ENCODE peak calls at places on chromosomes 3 and 15, in five cellular contexts. R, K, Y, W and O are unnamed samples.

GRCh38 chr3:72453686-72454085 is 394.6 kb downstream of the SHQ1 start:
- DNase-seq in R (no peak), K (no peak), Y (no peak), W (no peak), O (no peak)

GRCh38 chr15:84804005-84804803 is 13.0 kb upstream of the ALPK3 start:
- DNase-seq in R (peak; percentile 80), K (no peak), Y (no peak), W (no peak), O (no peak)

GRCh38 chr15:54564142-54564541 is 585.9 kb downstream of the UNC13C start:
- DNase-seq in R (no peak), K (no peak), Y (no peak), W (no peak), O (no peak)

GRCh38 chr3:135771760-135772159 is 193.8 kb upstream of the PPP2R3A start:
- DNase-seq in R (no peak), K (no peak), Y (no peak), W (no peak), O (no peak)

GRCh38 chr3:134978658-134979057 is 183.6 kb downstream of the EPHB1 start:
- DNase-seq in R (no peak), K (no peak), Y (no peak), W (no peak), O (no peak)

GRCh38 chr15:41940441-41940857 is 31.9 kb downstream of the EHD4 start:
- DNase-seq in R (no peak), K (peak; percentile 52), Y (peak; percentile 87), W (no peak), O (no peak)

GRCh38 chr3:55343486-55344357 is 143.4 kb downstream of the WNT5A start:
- DNase-seq in R (no peak), K (no peak), Y (no peak), W (no peak), O (no peak)

GRCh38 chr3:111667621-111668239 is 72.6 kb upstream of the ZBED2 start:
- DNase-seq in R (peak; percentile 42), K (peak; percentile 73), Y (peak; percentile 69), W (no peak), O (no peak)

GRCh38 chr3:42185044-42185443 is 80.9 kb downstream of the CCK start:
- DNase-seq in R (no peak), K (no peak), Y (peak; percentile 79), W (no peak), O (no peak)

GRCh38 chr3:128914966-128915645 is 35.7 kb downstream of the ACAD9 start:
- DNase-seq in R (no peak), K (no peak), Y (no peak), W (no peak), O (no peak)

GRCh38 chr15:77546050-77546501 is 86.6 kb downstream of the LINGO1 start:
- DNase-seq in R (peak; percentile 89), K (no peak), Y (peak; percentile 92), W (peak; percentile 15), O (no peak)

GRCh38 chr15:53625260-53625659 is 134.2 kb downstream of the WDR72 start:
- DNase-seq in R (no peak), K (no peak), Y (no peak), W (no peak), O (no peak)

GRCh38 chr3:188473591-188474288 is 319.8 kb downstream of the LPP start:
- DNase-seq in R (no peak), K (no peak), Y (no peak), W (no peak), O (no peak)
- H3K4me1 ChIP-seq in R (peaks cover 7% of the 10 kb centered on the region), K (no peaks in the 10 kb centered on the region), Y (peaks cover 9% of the 10 kb centered on the region), W (no peaks in the 10 kb centered on the region), O (peaks cover 20% of the 10 kb centered on the region)

GRCh38 chr15:74540761-74541493 is at the start of gene ARID3B:
- DNase-seq in R (peak; percentile 97), K (peak; percentile 96), Y (peak; percentile 98), W (peak; percentile 99), O (peak; percentile 93)

GRCh38 chr15:74537736-74538135 is 3.3 kb upstream of the ARID3B start:
- DNase-seq in R (no peak), K (no peak), Y (no peak), W (no peak), O (no peak)

GRCh38 chr15:74542192-74543042 is 1.4 kb downstream of the ARID3B start:
- DNase-seq in R (peak; percentile 41), K (no peak), Y (no peak), W (no peak), O (no peak)

GRCh38 chr15:74541494-74542191 is 623 bp downstream of the ARID3B start:
- DNase-seq in R (peak; percentile 80), K (peak; percentile 56), Y (peak; percentile 78), W (no peak), O (no peak)

DNA sequence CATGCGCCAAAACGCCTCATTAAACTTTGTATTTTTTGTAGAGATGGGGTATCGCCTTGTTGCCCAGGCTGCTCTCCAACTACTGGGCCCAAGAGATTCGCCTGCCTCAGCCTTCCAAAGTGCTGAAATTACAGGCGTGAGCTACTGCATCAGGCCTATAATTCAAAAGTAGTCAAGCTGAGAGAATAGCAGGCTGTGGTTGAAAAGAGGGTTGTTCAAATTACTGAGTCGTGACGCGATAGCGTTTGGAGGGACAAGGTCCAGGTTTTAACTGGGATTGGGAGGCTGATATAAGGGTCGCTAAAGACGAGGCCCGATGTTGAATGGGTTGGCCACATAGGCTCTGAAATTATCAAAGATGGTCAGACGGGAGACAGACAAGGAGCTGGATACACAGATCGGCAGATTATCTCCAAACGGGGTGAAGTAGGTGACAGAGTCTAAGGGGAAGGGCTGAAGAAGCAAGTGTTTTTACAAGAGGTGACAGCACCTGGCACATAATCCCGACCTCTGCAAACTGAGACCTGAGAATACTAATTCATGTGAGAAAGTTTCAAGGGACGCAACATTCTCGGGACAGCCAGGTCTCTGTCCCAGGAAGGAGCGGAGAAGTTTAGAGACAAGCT is 772 bp upstream of the ARID3B start:
- DNase-seq in R (no peak), K (no peak), Y (peak; percentile 60), W (no peak), O (no peak)
- H3K27ac ChIP-seq in R (peak overlapping the region; percentile 65), K (peak overlapping the region; percentile 66), Y (peak overlapping the region; percentile 81), W (no peak overlapping the region), O (peak overlapping the region; percentile 11)

GRCh38 chr15:90882781-90883525 is 1.4 kb upstream of the FES start:
- DNase-seq in R (no peak), K (no peak), Y (no peak), W (no peak), O (no peak)
- H3K4me1 ChIP-seq in R (peaks cover 24% of the 10 kb centered on the region), K (peaks cover 10% of the 10 kb centered on the region), Y (peaks cover 16% of the 10 kb centered on the region), W (peaks cover 20% of the 10 kb centered on the region), O (peaks cover 28% of the 10 kb centered on the region)

DNA sequence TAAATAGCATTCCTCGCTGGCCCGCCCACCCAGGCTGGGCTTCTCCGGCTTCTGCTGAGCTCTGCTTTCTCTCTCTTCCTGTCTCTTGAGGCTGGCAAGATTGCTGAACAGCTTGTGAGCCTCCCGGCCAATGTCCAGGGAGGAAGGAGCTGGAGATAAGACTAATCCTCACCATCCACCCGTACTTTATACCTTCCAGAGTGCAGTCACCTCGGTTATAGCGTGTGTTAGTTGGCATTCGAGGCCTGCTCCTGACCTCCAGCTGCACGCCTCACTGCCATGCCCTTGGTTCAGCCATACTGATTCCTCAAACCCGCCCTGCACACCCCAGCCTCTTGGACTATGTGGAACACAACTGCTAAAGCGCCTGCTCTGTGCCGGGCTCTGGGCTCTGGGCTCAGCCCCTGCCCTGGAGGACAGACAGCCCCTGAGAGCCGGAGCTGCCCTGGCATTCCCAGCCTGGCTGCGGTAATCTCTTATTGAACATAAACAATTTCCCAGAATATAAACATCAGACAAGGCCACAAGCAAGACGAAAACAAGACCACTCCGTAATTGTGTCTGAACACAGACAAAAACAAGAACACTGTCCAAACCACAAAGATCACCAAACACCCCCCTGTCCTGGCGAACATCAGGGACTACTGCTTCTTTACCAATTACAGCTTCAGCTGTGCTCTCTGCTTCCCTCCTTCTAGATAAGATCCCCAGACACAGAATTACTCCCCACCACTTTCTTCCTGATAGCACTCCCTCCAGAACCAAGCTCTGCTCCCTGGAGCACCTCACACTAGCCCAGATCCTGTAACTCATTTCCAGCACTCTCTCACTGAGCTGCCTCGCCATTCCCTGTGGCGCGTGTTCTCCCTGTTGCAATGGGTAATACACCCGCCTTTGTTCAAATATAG is 57.0 kb upstream of the TLE3 start:
- DNase-seq in R (no peak), K (no peak), Y (peak; percentile 46), W (peak; percentile 87), O (no peak)
- H3K27ac ChIP-seq in R (peak overlapping the region; percentile 88), K (no peak overlapping the region), Y (no peak overlapping the region), W (no peak overlapping the region), O (no peak overlapping the region)

DNA sequence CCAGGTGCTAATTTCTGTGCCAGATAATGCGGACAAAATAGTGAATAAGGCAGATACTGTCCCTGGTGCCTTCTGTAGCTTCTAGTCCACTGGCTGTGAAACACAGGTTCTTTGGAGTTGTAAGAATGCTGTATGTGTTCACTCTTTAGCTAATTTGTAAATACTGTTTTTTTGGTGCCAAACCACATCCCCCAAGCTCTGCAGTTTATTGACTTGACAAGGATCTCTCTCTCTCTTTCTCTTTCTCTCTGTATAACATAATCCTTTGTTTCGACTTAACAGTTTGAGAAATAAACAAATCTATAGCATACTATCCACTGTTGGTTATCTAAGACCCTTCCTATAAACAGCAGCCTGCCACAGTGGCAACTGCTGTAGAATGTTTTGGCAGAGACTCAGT is 7.5 kb downstream of the SMAD3 start:
- DNase-seq in R (no peak), K (no peak), Y (peak; percentile 37), W (no peak), O (no peak)
- H3K4me1 ChIP-seq in R (peaks cover 28% of the 10 kb centered on the region), K (peaks cover 44% of the 10 kb centered on the region), Y (peaks cover 37% of the 10 kb centered on the region), W (peaks cover 32% of the 10 kb centered on the region), O (peaks cover 93% of the 10 kb centered on the region)

GRCh38 chr3:188510366-188510765 is 356.4 kb downstream of the LPP start:
- DNase-seq in R (no peak), K (no peak), Y (peak; percentile 96), W (no peak), O (no peak)

GRCh38 chr3:188503647-188504046 is 349.7 kb downstream of the LPP start:
- DNase-seq in R (no peak), K (no peak), Y (no peak), W (no peak), O (no peak)

GRCh38 chr3:188507244-188507720 is 353.3 kb downstream of the LPP start:
- DNase-seq in R (peak; percentile 25), K (no peak), Y (peak; percentile 97), W (no peak), O (no peak)

GRCh38 chr3:188509316-188509715 is 355.4 kb downstream of the LPP start:
- DNase-seq in R (no peak), K (no peak), Y (no peak), W (no peak), O (no peak)

GRCh38 chr3:188508454-188508853 is 354.5 kb downstream of the LPP start:
- DNase-seq in R (no peak), K (no peak), Y (no peak), W (no peak), O (no peak)
- H3K27ac ChIP-seq in R (no peak overlapping the region), K (no peak overlapping the region), Y (no peak overlapping the region), W (no peak overlapping the region), O (peak overlapping the region; percentile 42)

DNA sequence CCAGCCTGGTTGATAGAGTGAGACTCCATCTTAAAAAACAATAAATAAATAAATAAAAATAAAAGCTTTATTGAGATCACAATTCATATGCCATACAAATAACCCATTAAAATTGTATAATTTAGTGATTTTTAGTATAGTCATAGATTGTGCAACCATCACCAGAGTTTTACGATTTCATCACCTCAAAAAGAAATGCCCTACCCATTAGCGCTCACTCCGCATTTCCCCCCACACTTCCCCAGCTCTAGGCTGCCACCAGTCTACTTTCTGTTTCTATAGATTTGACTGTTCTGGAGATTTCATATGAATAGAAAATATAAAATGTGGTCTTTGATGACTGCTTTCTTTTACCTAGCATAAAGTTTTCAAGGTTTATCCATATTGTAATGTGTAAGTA is 57.0 kb downstream of the ARHGEF26 start:
- DNase-seq in R (no peak), K (no peak), Y (no peak), W (no peak), O (no peak)
- H3K4me1 ChIP-seq in R (peaks cover 12% of the 10 kb centered on the region), K (no peaks in the 10 kb centered on the region), Y (no peaks in the 10 kb centered on the region), W (no peaks in the 10 kb centered on the region), O (peaks cover 13% of the 10 kb centered on the region)